ENCODE peak calls at places on chromosome 12, in ten cellular contexts. X is left lung; O is RPMI7951; U is GM06990; G is ACHN; Q is M059J; T is body of pancreas; S is fibroblast of pulmonary artery; D is activated gamma-delta T cell treated with anti-CD3 and anti-CD28 coated beads, Interleukin-2, amount 50 U/mL, for 16 hours; V is Ammon's horn. J is an unnamed sample.

GRCh38 chr12:66188584-66189475 is at the start of gene IRAK3:
- DNase-seq in G (no peak), U (peak; percentile 52), V (peak; percentile 59), O (peak; percentile 64), Q (no peak), S (peak; percentile 82), D (no peak), T (peak; percentile 66), X (peak; percentile 92), J (no peak)

GRCh38 chr12:56449622-56449984 is 377 bp upstream of the TIMELESS start:
- DNase-seq in G (no peak), S (no peak), T (no peak), O (no peak), X (no peak), U (no peak), V (no peak), D (no peak), Q (no peak), J (no peak)

GRCh38 chr12:71708658-71709057 is 22.8 kb downstream of the TMEM19 start:
- DNase-seq in S (no peak), V (no peak), Q (no peak), O (no peak), T (no peak), X (no peak), G (no peak), U (no peak), D (no peak), J (no peak)

GRCh38 chr12:72349491-72349890 is 77.3 kb downstream of the TRHDE start:
- DNase-seq in Q (no peak), S (no peak), V (no peak), D (no peak), X (no peak), O (no peak), U (no peak), T (no peak), G (no peak), J (no peak)

GRCh38 chr12:89621511-89621910 is 87.1 kb downstream of the ATP2B1 start:
- DNase-seq in V (no peak), S (peak; percentile 63), X (no peak), U (no peak), D (no peak), O (no peak), G (no peak), T (no peak), Q (no peak), J (no peak)

GRCh38 chr12:96810477-96810876 is 96.6 kb upstream of the NEDD1 start:
- DNase-seq in O (peak; percentile 29), G (no peak), Q (peak; percentile 63), D (no peak), T (no peak), S (peak; percentile 38), V (no peak), X (no peak), U (no peak), J (no peak)

GRCh38 chr12:113097716-113098427 is 37.7 kb downstream of the RASAL1 start:
- DNase-seq in G (no peak), V (peak; percentile 94), U (no peak), T (peak; percentile 36), Q (no peak), X (no peak), D (no peak), O (no peak), S (peak; percentile 62), J (no peak)

GRCh38 chr12:112013601-112014402 is 576 bp downstream of the ERP29 start:
- DNase-seq in O (peak; percentile 57), V (peak; percentile 68), U (peak; percentile 66), X (peak; percentile 69), Q (peak; percentile 64), G (peak; percentile 91), T (peak; percentile 83), S (peak; percentile 82), D (peak; percentile 46), J (peak; percentile 68)

GRCh38 chr12:111792155-111792876 is 25.6 kb downstream of the ALDH2 start:
- DNase-seq in D (no peak), T (peak; percentile 36), V (no peak), O (peak; percentile 58), S (no peak), X (no peak), G (peak; percentile 67), U (no peak), Q (peak; percentile 20), J (no peak)

GRCh38 chr12:102740157-102741032 is 176.6 kb downstream of the PAH start:
- DNase-seq in S (peak; percentile 35), O (peak; percentile 9), T (no peak), V (peak; percentile 34), X (no peak), G (peak; percentile 77), U (no peak), Q (peak; percentile 20), D (no peak), J (no peak)

GRCh38 chr12:90855534-90855933 is 99.4 kb downstream of the CCER1 start:
- DNase-seq in Q (no peak), T (no peak), X (no peak), S (no peak), G (no peak), O (no peak), U (no peak), V (no peak), D (no peak), J (no peak)